ENCODE peak calls at places on chromosomes 11 and 22, in five cellular contexts. X, O, K, E and Q are unnamed samples.

GRCh38 chr11:120170741-120171261 is 32.9 kb upstream of the TRIM29 start:
- DNase-seq in X (no peak), O (no peak), K (peak), E (no peak), Q (no peak)

GRCh38 chr11:57476883-57477506 is 16.7 kb downstream of the RTN4RL2 start:
- DNase-seq in X (no peak), O (no peak), K (peak), E (peak), Q (peak)

GRCh38 chr11:111344032-111344431 is 35.0 kb downstream of the POU2AF1 start:
- DNase-seq in X (no peak), O (peak), K (no peak), E (no peak), Q (peak)

GRCh38 chr11:122165972-122166371 is 50.0 kb upstream of the BLID start:
- DNase-seq in X (no peak), O (no peak), K (no peak), E (no peak), Q (no peak)

GRCh38 chr22:30413745-30414524 is 11.6 kb upstream of the MTFP1 start:
- DNase-seq in X (no peak), O (no peak), K (no peak), E (no peak), Q (no peak)

GRCh38 chr11:11407065-11407737 is 54.2 kb upstream of the CSNK2A3 start:
- DNase-seq in X (peak), O (no peak), K (no peak), E (no peak), Q (no peak)

GRCh38 chr22:38774496-38775166 is 18.8 kb upstream of the SUN2 start:
- DNase-seq in X (no peak), O (no peak), K (no peak), E (no peak), Q (no peak)

GRCh38 chr11:2581931-2582435 is 117.8 kb downstream of the KCNQ1OT1 start:
- DNase-seq in X (peak), O (no peak), K (peak), E (peak), Q (no peak)

GRCh38 chr11:132055296-132055695 is 684.9 kb downstream of the NTM start:
- DNase-seq in X (no peak), O (no peak), K (no peak), E (no peak), Q (no peak)

GRCh38 chr11:132051704-132052103 is 681.3 kb downstream of the NTM start:
- DNase-seq in X (no peak), O (peak), K (no peak), E (no peak), Q (no peak)

GRCh38 chr11:132052904-132053303 is 682.5 kb downstream of the NTM start:
- DNase-seq in X (no peak), O (peak), K (no peak), E (no peak), Q (peak)

GRCh38 chr11:132056689-132057088 is 686.3 kb downstream of the NTM start:
- DNase-seq in X (no peak), O (peak), K (no peak), E (no peak), Q (no peak)

GRCh38 chr11:132054822-132055221 is 684.4 kb downstream of the NTM start:
- DNase-seq in X (no peak), O (peak), K (no peak), E (no peak), Q (peak)
- TF ChIP-seq CTCF in X (no peak), O (no peak), K (no peak), E (no peak), Q (no peak)

GRCh38 chr22:42560781-42561180 is 7.0 kb downstream of the SERHL2 start:
- DNase-seq in X (peak), O (no peak), K (no peak), E (peak), Q (no peak)
- TF ChIP-seq CTCF in X (peak), O (peak), K (peak), E (peak), Q (peak)

GRCh38 chr22:50398698-50399648 is 55.8 kb downstream of the PPP6R2 start:
- DNase-seq in X (no peak), O (no peak), K (no peak), E (no peak), Q (no peak)
- TF ChIP-seq CTCF in X (no peak), O (no peak), K (no peak), E (no peak), Q (no peak)

DNA sequence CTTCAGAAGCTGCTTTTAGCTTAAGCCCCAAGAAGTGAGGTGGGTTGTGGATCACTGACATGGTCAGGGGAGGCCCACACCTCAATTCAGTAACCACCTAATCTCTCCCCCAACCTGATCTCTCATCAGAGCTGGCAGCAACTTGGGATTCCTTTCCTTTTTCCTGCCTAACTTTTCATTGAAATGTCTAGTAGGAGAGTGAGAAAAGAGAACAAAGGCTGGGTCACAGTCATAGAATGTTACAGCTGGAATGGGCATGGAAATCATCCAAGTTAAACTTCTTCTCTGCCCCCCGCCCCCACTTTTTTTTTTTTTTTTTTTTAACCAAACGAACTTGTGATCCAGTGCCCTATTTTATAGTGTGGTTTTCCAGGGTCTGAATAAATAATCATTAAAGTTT is 91.8 kb downstream of the RNF169 start:
- DNase-seq in X (no peak), O (no peak), K (no peak), E (no peak), Q (no peak)
- TF ChIP-seq CTCF in X (no peak), O (no peak), K (no peak), E (no peak), Q (no peak)

DNA sequence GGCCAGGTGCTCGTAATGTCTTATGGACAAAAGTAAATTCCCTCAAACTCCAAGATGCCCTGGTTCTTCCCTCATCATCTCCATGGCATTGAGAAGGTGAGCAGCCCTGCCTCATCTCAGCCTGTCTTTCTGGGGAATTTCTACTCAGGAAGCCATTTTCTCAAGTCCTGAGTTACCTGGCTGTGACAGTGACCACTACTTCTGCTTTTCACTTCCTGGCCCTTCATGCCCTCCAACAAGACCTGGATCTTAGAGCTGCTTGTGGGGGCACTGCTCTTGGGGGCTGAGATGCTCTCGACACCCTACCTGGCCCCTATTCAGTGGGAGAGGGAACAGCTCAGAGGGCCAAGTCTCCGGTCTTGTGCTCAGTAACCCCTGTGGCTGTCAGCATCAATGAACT is 5.4 kb upstream of the IGSF22 start:
- DNase-seq in X (no peak), O (no peak), K (no peak), E (no peak), Q (no peak)
- TF ChIP-seq CTCF in X (no peak), O (no peak), K (no peak), E (no peak), Q (no peak)

GRCh38 chr11:128804481-128804880 is 62.6 kb downstream of the KCNJ1 start:
- DNase-seq in X (no peak), O (peak), K (no peak), E (no peak), Q (peak)

GRCh38 chr11:128803440-128803839 is 63.7 kb downstream of the KCNJ1 start:
- DNase-seq in X (no peak), O (peak), K (no peak), E (no peak), Q (no peak)

GRCh38 chr11:128806496-128807261 is 60.4 kb downstream of the KCNJ1 start:
- DNase-seq in X (no peak), O (no peak), K (no peak), E (no peak), Q (peak)

GRCh38 chr11:128800871-128801417 is 66.2 kb downstream of the KCNJ1 start:
- DNase-seq in X (no peak), O (no peak), K (no peak), E (no peak), Q (no peak)

DNA sequence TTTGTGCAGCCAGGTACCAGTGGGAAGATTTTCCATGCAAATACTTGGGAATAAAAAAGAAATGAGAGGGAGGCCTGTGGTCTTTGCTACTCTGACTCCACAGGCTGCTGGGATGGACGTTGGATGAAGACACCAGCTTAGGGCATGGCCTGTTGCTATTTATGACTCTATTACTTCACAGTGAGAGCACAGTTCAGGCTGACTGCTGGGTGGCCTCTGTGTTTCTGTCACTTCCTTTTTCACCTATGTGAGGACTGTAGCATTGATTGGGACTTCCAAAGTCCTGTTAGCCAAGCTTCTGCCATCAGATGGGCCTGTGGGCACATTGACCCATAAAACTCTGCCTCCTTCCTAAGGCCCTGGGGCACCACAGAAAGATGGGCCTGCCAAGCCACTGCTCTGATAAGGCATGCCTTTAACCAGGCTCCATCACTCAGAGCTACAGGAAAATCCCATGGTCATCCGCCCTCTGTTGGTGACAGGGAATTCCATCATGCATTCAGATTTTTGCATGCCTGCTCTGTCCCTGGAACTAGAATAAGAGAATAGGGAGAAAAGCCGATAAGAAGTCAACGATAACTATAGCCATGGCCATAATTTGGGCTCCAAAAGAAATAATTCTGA is 64.6 kb downstream of the KCNJ1 start:
- DNase-seq in X (peak), O (no peak), K (no peak), E (peak), Q (peak)
- TF ChIP-seq CTCF in X (peak), O (peak), K (peak), E (peak), Q (peak)

DNA sequence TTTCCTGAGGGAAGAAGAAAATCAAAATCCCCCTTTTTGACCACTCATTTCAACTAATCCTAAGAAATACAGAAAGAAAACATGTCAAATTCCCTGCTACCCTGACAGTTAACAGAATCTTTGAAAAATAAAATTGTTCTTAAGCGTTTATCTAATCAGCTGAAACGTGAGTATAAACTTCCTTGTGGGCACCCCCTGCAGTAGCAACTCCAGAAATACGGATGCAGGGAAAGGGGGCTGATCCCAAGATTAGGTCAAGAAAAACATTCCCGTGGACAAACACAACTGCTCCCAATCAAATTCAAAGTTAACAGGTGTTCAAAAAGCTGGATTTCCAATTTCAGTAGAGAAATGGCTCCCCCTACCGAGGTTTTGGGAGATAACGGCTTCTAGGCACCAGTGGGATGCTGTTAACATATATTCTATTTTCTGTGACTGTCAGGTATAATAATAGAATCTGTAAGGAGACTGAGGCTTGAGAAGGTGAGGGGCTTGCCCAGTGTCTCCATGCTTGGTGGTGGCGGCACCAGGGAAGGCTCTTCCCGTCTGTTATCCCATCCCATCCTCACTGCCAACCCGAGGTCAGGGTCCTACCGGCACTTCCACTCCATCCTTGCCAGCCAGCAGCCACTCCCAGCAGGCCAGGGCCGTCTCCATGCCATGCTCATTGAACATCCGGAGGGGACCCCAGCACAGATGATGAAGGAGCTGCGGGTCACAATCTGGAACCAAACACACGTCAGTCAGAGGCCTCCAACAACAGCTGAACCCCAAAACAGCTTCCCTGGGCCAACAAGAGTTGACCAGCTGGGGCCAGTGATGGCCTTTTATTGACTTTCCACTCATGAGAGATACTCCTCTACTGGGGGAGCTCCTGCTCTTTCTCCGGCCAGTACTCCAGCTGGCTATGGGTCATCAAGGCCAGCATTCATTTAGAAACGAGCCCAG is 32.0 kb upstream of the SERPIND1 start:
- DNase-seq in X (peak), O (peak), K (no peak), E (peak), Q (peak)
- TF ChIP-seq CTCF in X (peak), O (peak), K (peak), E (peak), Q (peak)

DNA sequence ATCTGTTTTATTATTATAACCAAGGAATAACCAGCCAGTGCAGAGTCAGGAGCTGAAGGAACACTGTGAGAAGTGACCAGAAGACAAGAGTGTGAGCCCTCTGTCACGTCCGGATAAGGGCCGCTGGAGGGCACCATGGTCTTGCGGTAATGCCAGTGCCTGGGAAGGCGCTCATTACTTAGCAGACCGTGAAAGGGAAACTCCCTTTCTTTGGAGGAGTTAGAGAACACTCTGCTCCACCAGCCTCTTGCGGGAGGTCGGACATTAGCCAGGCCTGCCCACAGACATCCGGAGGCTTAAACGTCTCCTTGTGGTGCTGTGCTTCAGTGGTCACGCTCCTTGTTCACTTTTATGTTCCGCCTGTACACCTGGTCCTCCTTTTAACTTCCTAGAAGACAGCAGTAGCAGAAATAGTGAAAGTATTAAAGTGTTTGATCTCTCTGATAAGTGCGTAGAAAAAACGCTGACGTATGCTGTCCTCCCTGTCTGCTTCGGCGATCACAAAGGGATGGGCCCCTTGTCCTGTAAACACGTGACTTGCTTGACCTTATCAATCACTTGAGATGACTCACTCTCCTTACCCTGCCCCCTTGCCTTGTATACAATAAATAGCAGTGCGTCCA is 120.6 kb upstream of the LMO1 start:
- DNase-seq in X (no peak), O (peak), K (peak), E (peak), Q (no peak)
- TF ChIP-seq CTCF in X (no peak), O (no peak), K (no peak), E (peak), Q (no peak)